ENCODE peak calls at places on chromosomes 7 and 10, in four cellular contexts. E, J, N and M are unnamed samples.

GRCh38 chr7:9125246-9125645 is 691.8 kb downstream of the NXPH1 start:
- DNase-seq in E (no peak), J (no peak), N (no peak), M (no peak)

GRCh38 chr7:159119851-159120539 is 24.7 kb downstream of the VIPR2 start:
- DNase-seq in E (no peak), J (no peak), N (no peak), M (peak)

GRCh38 chr10:119030421-119031250 is 1.1 kb downstream of the NANOS1 start:
- DNase-seq in E (peak), J (peak), N (peak), M (no peak)

GRCh38 chr7:157807510-157807909 is 470.7 kb downstream of the DNAJB6 start:
- DNase-seq in E (no peak), J (no peak), N (no peak), M (no peak)

GRCh38 chr7:131574741-131575140 is 18.3 kb upstream of the PODXL start:
- DNase-seq in E (no peak), J (no peak), N (no peak), M (no peak)

GRCh38 chr7:141073173-141073640 is 657 bp upstream of the TMEM178B start:
- DNase-seq in E (peak), J (peak), N (no peak), M (no peak)

GRCh38 chr7:153858335-153858734 is 193.9 kb upstream of the DPP6 start:
- DNase-seq in E (no peak), J (no peak), N (no peak), M (peak)

GRCh38 chr7:29106128-29106988 is 40.0 kb downstream of the CPVL start:
- DNase-seq in E (peak), J (peak), N (no peak), M (peak)

GRCh38 chr10:127649642-127650041 is 87.3 kb upstream of the FOXI2 start:
- DNase-seq in E (peak), J (peak), N (no peak), M (no peak)

GRCh38 chr7:31744294-31744874 is 57.4 kb downstream of the PPP1R17 start:
- DNase-seq in E (peak), J (peak), N (peak), M (peak)

GRCh38 chr7:29239638-29240037 is 45.1 kb downstream of the CHN2 start:
- DNase-seq in E (peak), J (no peak), N (no peak), M (no peak)

GRCh38 chr10:101529720-101530553 is 58.1 kb downstream of the POLL start:
- DNase-seq in E (peak), J (no peak), N (no peak), M (no peak)

GRCh38 chr10:79221110-79222051 is 125.9 kb upstream of the PPIF start:
- DNase-seq in E (peak), J (peak), N (no peak), M (peak)

GRCh38 chr10:119503821-119504220 is 38.7 kb downstream of the RGS10 start:
- DNase-seq in E (no peak), J (no peak), N (no peak), M (no peak)

GRCh38 chr7:27898735-27899134 is 158.8 kb downstream of the TAX1BP1 start:
- DNase-seq in E (no peak), J (no peak), N (no peak), M (no peak)

GRCh38 chr7:101823086-101823485 is 5.7 kb downstream of the CUX1 start:
- DNase-seq in E (no peak), J (no peak), N (no peak), M (peak)

GRCh38 chr10:101258179-101258885 is 29.1 kb upstream of the LBX1 start:
- DNase-seq in E (peak), J (no peak), N (no peak), M (no peak)

GRCh38 chr10:125060486-125060850 is 99.9 kb downstream of the CTBP2 start:
- DNase-seq in E (no peak), J (no peak), N (no peak), M (no peak)

GRCh38 chr7:36766451-36766850 is 42.2 kb upstream of the AOAH start:
- DNase-seq in E (no peak), J (no peak), N (no peak), M (no peak)
- H3K4me3 ChIP-seq in E (no peak), J (no peak), N (no peak), M (no peak)

GRCh38 chr7:1505731-1506550 is 1.8 kb upstream of the INTS1 start:
- DNase-seq in E (no peak), J (no peak), N (no peak), M (no peak)
- H3K4me3 ChIP-seq in E (no peak), J (no peak), N (peak), M (no peak)

GRCh38 chr7:98772242-98772603 is 97.6 kb downstream of the TMEM130 start:
- DNase-seq in E (peak), J (no peak), N (peak), M (no peak)

GRCh38 chr7:98774893-98775292 is 94.9 kb downstream of the TMEM130 start:
- DNase-seq in E (no peak), J (no peak), N (no peak), M (no peak)

GRCh38 chr7:98777051-98777450 is 92.8 kb downstream of the TMEM130 start:
- DNase-seq in E (no peak), J (no peak), N (no peak), M (no peak)

GRCh38 chr7:98771519-98772241 is 98.1 kb downstream of the TMEM130 start:
- DNase-seq in E (peak), J (no peak), N (peak), M (no peak)
- H3K4me3 ChIP-seq in E (peak), J (no peak), N (peak), M (no peak)

GRCh38 chr7:43870316-43870715 is 999 bp upstream of the MRPS24 start:
- DNase-seq in E (no peak), J (no peak), N (no peak), M (no peak)
- H3K4me3 ChIP-seq in E (peak), J (no peak), N (no peak), M (no peak)

DNA sequence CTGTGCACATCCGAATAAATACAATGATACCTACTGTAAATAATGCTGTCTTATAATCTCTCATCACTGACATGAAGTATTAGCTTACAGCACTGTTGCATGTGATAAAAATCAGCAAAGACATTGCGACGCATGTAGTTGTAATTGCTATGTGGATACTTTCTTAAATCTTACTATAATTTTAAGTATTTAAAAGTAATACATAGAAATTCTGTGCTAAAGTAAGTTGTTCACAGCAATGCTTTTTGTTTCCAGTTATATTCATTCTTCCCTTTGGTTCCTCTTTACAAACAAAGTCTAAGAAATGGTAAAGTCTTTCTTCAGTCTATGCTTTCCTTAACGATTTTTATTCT is 113.7 kb upstream of the DGKB start:
- DNase-seq in E (no peak), J (no peak), N (no peak), M (no peak)
- H3K4me3 ChIP-seq in E (no peak), J (no peak), N (no peak), M (no peak)

GRCh38 chr10:28408237-28408777 is 105.4 kb upstream of the MPP7 start:
- DNase-seq in E (no peak), J (no peak), N (no peak), M (no peak)
- H3K4me3 ChIP-seq in E (no peak), J (no peak), N (no peak), M (no peak)

GRCh38 chr10:129970404-129971364 is 6.6 kb upstream of the EBF3 start:
- DNase-seq in E (no peak), J (peak), N (no peak), M (no peak)
- H3K4me3 ChIP-seq in E (peak), J (peak), N (no peak), M (no peak)